ENCODE peak calls at places on chromosomes 16 and 17, in four cellular contexts. J is upper lobe of left lung, O is heart right ventricle, E is mammary epithelial cell. M is an unnamed sample.

GRCh38 chr17:44672479-44673093 is 16.3 kb downstream of the MEIOC start:
- DNase-seq in J (no peak), O (no peak), E (no peak), M (no peak)

GRCh38 chr17:79631640-79632431 is 21.0 kb upstream of the RBFOX3 start:
- DNase-seq in J (peak; percentile 9), O (peak; percentile 1), E (no peak), M (no peak)

GRCh38 chr16:56700195-56700594 is 17.9 kb downstream of the MT1X start:
- DNase-seq in J (no peak), O (no peak), E (no peak), M (no peak)

GRCh38 chr17:17119106-17119505 is 76.8 kb downstream of the MPRIP start:
- DNase-seq in J (peak; percentile 56), O (peak; percentile 68), E (no peak), M (no peak)

GRCh38 chr17:78617371-78618061 is 40.3 kb upstream of the DNAH17 start:
- DNase-seq in J (no peak), O (no peak), E (no peak), M (no peak)

GRCh38 chr17:489758-490329 is 137.2 kb upstream of the RPH3AL start:
- DNase-seq in J (peak; percentile 58), O (peak; percentile 38), E (peak; percentile 40), M (no peak)

GRCh38 chr17:1928976-1929375 is 96.2 kb downstream of the RTN4RL1 start:
- DNase-seq in J (no peak), O (peak; percentile 66), E (no peak), M (no peak)

GRCh38 chr17:285751-286422 is 66.7 kb downstream of the RPH3AL start:
- DNase-seq in J (peak; percentile 10), O (no peak), E (no peak), M (no peak)

GRCh38 chr17:66834919-66835454 is at the start of gene CACNG5:
- DNase-seq in J (no peak), O (no peak), E (no peak), M (no peak)

GRCh38 chr17:8120520-8121443 is 2.5 kb upstream of the ALOXE3 start:
- DNase-seq in J (peak; percentile 66), O (peak; percentile 56), E (peak; percentile 91), M (no peak)

GRCh38 chr17:82031303-82031884 is at the start of gene RAC3:
- DNase-seq in J (no peak), O (no peak), E (no peak), M (no peak)

GRCh38 chr16:51994597-51994996 is 552.3 kb downstream of the TOX3 start:
- DNase-seq in J (peak; percentile 87), O (peak; percentile 18), E (peak; percentile 96), M (peak; percentile 78)

GRCh38 chr17:17663160-17664072 is 17.8 kb upstream of the RAI1 start:
- DNase-seq in J (peak; percentile 61), O (no peak), E (peak; percentile 92), M (peak; percentile 98)

GRCh38 chr17:73340093-73340596 is 28.3 kb upstream of the CDC42EP4 start:
- DNase-seq in J (peak; percentile 84), O (no peak), E (peak; percentile 100), M (peak; percentile 75)

GRCh38 chr16:26595199-26595598 is 471.5 kb upstream of the C16orf82 start:
- DNase-seq in J (no peak), O (no peak), E (no peak), M (no peak)

GRCh38 chr16:3035289-3035971 is 1.3 kb downstream of the BICDL2 start:
- DNase-seq in J (no peak), O (no peak), E (no peak), M (no peak)

GRCh38 chr16:11089504-11090124 is 145.2 kb downstream of the CLEC16A start:
- DNase-seq in J (peak; percentile 47), O (no peak), E (no peak), M (no peak)

GRCh38 chr17:52233176-52233575 is 74.7 kb upstream of the CA10 start:
- DNase-seq in J (no peak), O (no peak), E (peak; percentile 76), M (no peak)

GRCh38 chr16:17159616-17160015 is 311.1 kb downstream of the XYLT1 start:
- DNase-seq in J (no peak), O (no peak), E (no peak), M (no peak)

GRCh38 chr17:73826181-73826871 is 182.1 kb upstream of the SDK2 start:
- DNase-seq in J (no peak), O (no peak), E (no peak), M (no peak)

GRCh38 chr17:69872675-69873262 is 202.3 kb upstream of the KCNJ16 start:
- DNase-seq in J (no peak), O (no peak), E (no peak), M (no peak)

GRCh38 chr17:76982408-76983074 is 114.3 kb downstream of the MGAT5B start:
- DNase-seq in J (no peak), O (no peak), E (no peak), M (no peak)

GRCh38 chr16:19344224-19344801 is 58.8 kb downstream of the CLEC19A start:
- DNase-seq in J (peak; percentile 48), O (no peak), E (no peak), M (no peak)

GRCh38 chr17:33639103-33639991 is 346.3 kb upstream of the ASIC2 start:
- DNase-seq in J (no peak), O (no peak), E (no peak), M (no peak)

GRCh38 chr17:75691371-75692290 is 24.5 kb downstream of the SAP30BP start:
- DNase-seq in J (no peak), O (no peak), E (peak; percentile 97), M (no peak)

DNA sequence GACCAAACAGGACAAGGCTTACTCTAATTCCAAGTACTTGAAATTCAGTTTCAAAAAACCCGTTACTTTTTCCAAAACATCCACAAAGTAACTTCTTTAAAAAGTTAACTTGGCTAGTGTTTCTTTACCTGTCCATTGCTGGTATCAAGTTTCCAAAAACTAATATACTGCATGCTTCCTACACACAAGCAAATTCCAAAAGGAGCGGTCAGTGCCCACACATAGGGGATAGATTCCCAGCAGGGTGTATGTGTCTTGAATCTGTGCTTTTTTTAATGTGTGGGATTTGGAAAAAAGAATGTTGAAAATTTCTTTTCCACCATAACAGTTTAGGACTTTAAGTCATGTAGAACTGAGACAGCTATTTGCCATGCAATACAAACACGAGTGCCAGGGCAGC is 367.8 kb upstream of the SOX9 start:
- DNase-seq in J (no peak), O (no peak), E (no peak), M (no peak)
- TF ChIP-seq CTCF in J (no peak), O (no peak), E (no peak), M (no peak)

DNA sequence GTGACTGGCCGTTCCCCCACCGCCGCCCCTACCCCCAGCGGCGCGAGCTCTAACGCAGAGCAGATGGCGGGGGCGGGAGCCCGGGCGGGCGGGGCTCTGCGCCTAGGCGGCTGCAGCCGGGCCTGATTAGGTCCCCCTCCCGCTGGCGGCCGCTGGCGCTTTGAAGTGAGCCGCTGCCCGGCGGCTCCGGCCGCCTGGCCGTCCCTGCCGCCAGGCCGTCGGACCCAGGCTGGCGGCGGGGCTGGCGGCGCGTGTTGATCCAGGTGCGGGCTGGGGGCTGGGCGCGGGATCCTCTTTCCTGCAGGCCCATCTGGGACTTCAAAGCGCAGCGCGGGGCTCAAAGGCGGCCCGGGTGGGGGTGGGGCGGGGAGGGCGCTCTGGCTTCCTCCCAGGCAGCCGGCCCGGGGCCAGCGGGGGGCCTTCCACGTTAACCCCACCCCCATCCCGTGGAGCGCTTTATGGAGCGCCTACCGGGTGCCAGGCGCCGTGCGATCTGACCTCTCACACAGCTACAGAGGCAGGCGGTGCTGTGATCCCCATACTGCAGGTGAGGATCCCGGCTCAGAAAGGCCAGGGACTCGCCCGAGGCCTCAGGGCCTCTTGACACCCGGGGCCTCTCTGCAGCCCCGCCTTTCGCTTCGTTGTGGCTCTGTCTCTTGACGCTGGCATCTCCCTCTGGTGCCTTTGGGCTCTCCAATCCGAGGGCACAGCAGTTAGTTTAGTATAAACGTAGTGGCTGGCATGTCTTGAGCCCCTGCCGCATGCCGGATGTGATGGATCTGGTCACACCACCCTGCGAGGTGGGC is 80.0 kb upstream of the NKD1 start:
- DNase-seq in J (peak; percentile 20), O (no peak), E (no peak), M (no peak)
- H3K4me3 ChIP-seq in J (no peak overlapping the region), O (peak overlapping the region; percentile 18), E (peak overlapping the region; percentile 21), M (peak overlapping the region; percentile 23)

GRCh38 chr16:58002411-58002790 is 1.2 kb downstream of the USB1 start:
- DNase-seq in J (no peak), O (no peak), E (no peak), M (no peak)
- H3K27me3 ChIP-seq in J (no peaks in the 10 kb centered on the region), O (no peaks in the 10 kb centered on the region), E (no peaks in the 10 kb centered on the region), M (no peaks in the 10 kb centered on the region)

GRCh38 chr17:38733315-38734234 is 3.4 kb downstream of the CISD3 start:
- DNase-seq in J (no peak), O (no peak), E (no peak), M (no peak)
- TF ChIP-seq CTCF in J (no peak), O (peak; percentile 28), E (peak; percentile 12), M (peak; percentile 36)

GRCh38 chr16:46830902-46831647 is at the start of gene C16orf87:
- DNase-seq in J (peak; percentile 96), O (peak; percentile 92), E (peak; percentile 88), M (peak; percentile 56)
- H3K4me3 ChIP-seq in J (peak within 1 kb of the TSS; percentile 89), O (peak within 1 kb of the TSS; percentile 94), E (peak within 1 kb of the TSS; percentile 81), M (peak within 1 kb of the TSS; percentile 86)

GRCh38 chr16:55273959-55274358 is 50.0 kb upstream of the IRX6 start:
- DNase-seq in J (no peak), O (no peak), E (no peak), M (no peak)

GRCh38 chr16:55277536-55277935 is 46.5 kb upstream of the IRX6 start:
- DNase-seq in J (no peak), O (no peak), E (no peak), M (no peak)

GRCh38 chr16:55274391-55274790 is 49.6 kb upstream of the IRX6 start:
- DNase-seq in J (no peak), O (no peak), E (no peak), M (no peak)

GRCh38 chr16:55273356-55273755 is 50.6 kb upstream of the IRX6 start:
- DNase-seq in J (no peak), O (no peak), E (no peak), M (no peak)

DNA sequence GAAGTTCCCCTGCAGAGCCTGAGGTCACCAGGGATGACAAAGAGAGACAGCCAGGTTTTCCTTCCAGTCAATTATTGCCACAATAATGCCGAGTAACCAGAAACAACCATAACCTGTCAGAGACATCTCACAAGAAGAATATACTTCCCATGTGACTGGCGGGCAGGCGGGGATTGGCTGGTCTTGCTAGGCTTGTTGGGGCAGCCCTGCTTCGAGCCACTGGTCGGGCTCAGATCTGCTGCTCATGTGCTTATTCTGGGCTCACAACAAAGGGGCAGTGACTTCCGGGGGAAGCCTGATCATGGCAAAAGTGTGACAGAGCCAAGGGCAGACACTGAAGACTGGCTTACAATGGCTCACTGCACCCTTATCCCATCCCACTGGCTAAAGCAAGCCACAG is 48.1 kb upstream of the IRX6 start:
- DNase-seq in J (no peak), O (no peak), E (no peak), M (no peak)
- H3K27me3 ChIP-seq in J (no peaks in the 10 kb centered on the region), O (no peaks in the 10 kb centered on the region), E (no peaks in the 10 kb centered on the region), M (no peaks in the 10 kb centered on the region)

GRCh38 chr17:56557682-56558081 is 35.8 kb upstream of the NOG start:
- DNase-seq in J (no peak), O (no peak), E (no peak), M (no peak)

DNA sequence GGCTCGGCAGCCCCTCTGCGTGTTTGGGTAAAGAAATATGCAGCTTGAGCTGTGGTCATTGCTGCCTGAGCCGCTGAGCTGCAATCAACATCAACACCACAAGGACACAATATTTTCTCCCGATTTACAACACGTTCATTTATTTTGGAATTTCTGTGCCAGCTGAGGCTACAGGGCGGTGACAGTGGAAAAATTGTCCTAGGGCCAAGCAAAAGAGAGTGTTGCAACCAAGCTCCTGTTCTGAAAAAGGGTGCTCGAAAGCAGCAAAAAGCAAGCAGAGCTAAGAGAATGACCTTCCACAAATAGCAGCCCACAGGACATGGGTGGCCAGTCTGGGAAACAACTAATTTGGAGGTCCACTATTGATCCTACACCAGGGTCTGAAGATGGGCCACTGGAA is 35.4 kb upstream of the NOG start:
- DNase-seq in J (no peak), O (no peak), E (no peak), M (no peak)
- TF ChIP-seq CTCF in J (no peak), O (no peak), E (no peak), M (no peak)

M was measured in kidney epithelial cell.